ENCODE peak calls at places on chromosomes 3 and 15, in eight cellular contexts. N, Z, R, E, U, X, H and G are unnamed samples.

GRCh38 chr3:63910873-63911272 is 1.3 kb downstream of the SCAANT1 start:
- DNase-seq in N (no peak), Z (no peak), R (peak; percentile 12), E (no peak), U (no peak), X (no peak), H (no peak), G (no peak)

GRCh38 chr3:124298951-124299350 is 307.0 kb upstream of the ROPN1 start:
- DNase-seq in N (no peak), Z (no peak), R (no peak), E (no peak), U (no peak), X (no peak), H (no peak), G (peak; percentile 21)

GRCh38 chr3:73954506-73954905 is 329.8 kb upstream of the PDZRN3 start:
- DNase-seq in N (no peak), Z (no peak), R (no peak), E (no peak), U (no peak), X (no peak), H (no peak), G (no peak)

GRCh38 chr3:51280171-51280570 is 104.9 kb upstream of the MANF start:
- DNase-seq in N (no peak), Z (no peak), R (no peak), E (no peak), U (no peak), X (no peak), H (no peak), G (no peak)

GRCh38 chr15:52678468-52679231 is 538 bp downstream of the ATOSA start:
- DNase-seq in N (peak; percentile 70), Z (peak; percentile 40), R (peak; percentile 57), E (peak; percentile 87), U (peak; percentile 29), X (peak; percentile 92), H (peak; percentile 85), G (peak; percentile 67)

GRCh38 chr3:42667523-42668402 is 14.3 kb downstream of the ZBTB47 start:
- DNase-seq in N (peak; percentile 32), Z (no peak), R (no peak), E (peak; percentile 64), U (no peak), X (no peak), H (no peak), G (peak; percentile 45)

GRCh38 chr3:124859025-124859424 is 28.1 kb downstream of the ITGB5 start:
- DNase-seq in N (no peak), Z (peak; percentile 56), R (no peak), E (peak; percentile 63), U (no peak), X (no peak), H (no peak), G (no peak)

GRCh38 chr15:60391722-60392340 is 6.0 kb downstream of the ANXA2 start:
- DNase-seq in N (no peak), Z (no peak), R (no peak), E (no peak), U (no peak), X (no peak), H (no peak), G (no peak)

GRCh38 chr3:147924755-147925154 is 515.6 kb downstream of the ZIC1 start:
- DNase-seq in N (no peak), Z (no peak), R (no peak), E (no peak), U (no peak), X (no peak), H (no peak), G (no peak)

GRCh38 chr15:41840673-41841072 is 2.0 kb downstream of the PLA2G4B start:
- DNase-seq in N (no peak), Z (no peak), R (no peak), E (no peak), U (no peak), X (peak; percentile 45), H (no peak), G (no peak)

GRCh38 chr3:114504941-114505632 is 211.3 kb downstream of the TIGIT start:
- DNase-seq in N (no peak), Z (no peak), R (no peak), E (no peak), U (no peak), X (no peak), H (no peak), G (no peak)

GRCh38 chr3:58404396-58404795 is 29.2 kb downstream of the PDHB start:
- DNase-seq in N (no peak), Z (no peak), R (no peak), E (no peak), U (no peak), X (no peak), H (no peak), G (no peak)

GRCh38 chr3:126158016-126158911 is 22.1 kb downstream of the ALDH1L1 start:
- DNase-seq in N (no peak), Z (no peak), R (no peak), E (no peak), U (no peak), X (peak; percentile 27), H (no peak), G (no peak)

GRCh38 chr3:143157957-143158548 is 38.5 kb downstream of the CHST2 start:
- DNase-seq in N (no peak), Z (no peak), R (no peak), E (no peak), U (no peak), X (no peak), H (no peak), G (no peak)

GRCh38 chr3:38532529-38532928 is 36.4 kb downstream of the EXOG start:
- DNase-seq in N (no peak), Z (no peak), R (no peak), E (no peak), U (no peak), X (no peak), H (no peak), G (no peak)

GRCh38 chr3:143529018-143529478 is 319.2 kb downstream of the SLC9A9 start:
- DNase-seq in N (no peak), Z (no peak), R (no peak), E (no peak), U (no peak), X (no peak), H (no peak), G (no peak)

GRCh38 chr3:188421151-188421821 is 267.3 kb downstream of the LPP start:
- DNase-seq in N (no peak), Z (no peak), R (no peak), E (no peak), U (no peak), X (no peak), H (no peak), G (no peak)

GRCh38 chr3:29334652-29335189 is 53.9 kb downstream of the RBMS3 start:
- DNase-seq in N (no peak), Z (no peak), R (no peak), E (no peak), U (no peak), X (no peak), H (no peak), G (no peak)

GRCh38 chr3:124229407-124229806 is 237.5 kb upstream of the ROPN1 start:
- DNase-seq in N (no peak), Z (no peak), R (no peak), E (no peak), U (no peak), X (no peak), H (no peak), G (no peak)

GRCh38 chr3:44584646-44585501 is at the start of gene ZNF660:
- DNase-seq in N (peak; percentile 95), Z (no peak), R (peak; percentile 57), E (peak; percentile 84), U (no peak), X (peak; percentile 88), H (peak; percentile 80), G (peak; percentile 79)

GRCh38 chr15:71237456-71238188 is 122.4 kb downstream of the THSD4 start:
- DNase-seq in N (no peak), Z (peak; percentile 97), R (peak; percentile 21), E (no peak), U (no peak), X (no peak), H (no peak), G (peak; percentile 39)

GRCh38 chr3:123952844-123953520 is 8.0 kb downstream of the CCDC14 start:
- DNase-seq in N (no peak), Z (no peak), R (no peak), E (no peak), U (no peak), X (no peak), H (no peak), G (no peak)

GRCh38 chr3:13575459-13576061 is 26.6 kb downstream of the FBLN2 start:
- DNase-seq in N (peak; percentile 92), Z (no peak), R (no peak), E (no peak), U (no peak), X (peak; percentile 43), H (no peak), G (no peak)

GRCh38 chr15:101122806-101123205 is 129.0 kb downstream of the CHSY1 start:
- DNase-seq in N (no peak), Z (no peak), R (no peak), E (no peak), U (no peak), X (no peak), H (no peak), G (no peak)

GRCh38 chr15:24955549-24955929 is 752 bp downstream of the SNRPN start:
- DNase-seq in N (peak; percentile 32), Z (peak; percentile 3), R (no peak), E (peak; percentile 65), U (no peak), X (peak; percentile 86), H (no peak), G (peak; percentile 36)

GRCh38 chr3:100106531-100107155 is 7.7 kb downstream of the FILIP1L start:
- DNase-seq in N (no peak), Z (no peak), R (no peak), E (no peak), U (no peak), X (no peak), H (no peak), G (no peak)
- H3K4me1 ChIP-seq in N (peaks cover 27% of the 10 kb centered on the region), Z (peaks cover 27% of the 10 kb centered on the region), R (peaks cover 59% of the 10 kb centered on the region), E (peaks cover 39% of the 10 kb centered on the region), U (peaks cover 11% of the 10 kb centered on the region), X (peaks cover 13% of the 10 kb centered on the region), H (peaks cover 49% of the 10 kb centered on the region), G (peaks cover 19% of the 10 kb centered on the region)

GRCh38 chr3:159499031-159499793 is 489.4 kb upstream of the IL12A start:
- DNase-seq in N (no peak), Z (no peak), R (no peak), E (no peak), U (no peak), X (no peak), H (no peak), G (no peak)
- TF ChIP-seq EP300 in N (no peak), Z (no peak), R (no peak), E (no peak), U (no peak), X (no peak), H (no peak), G (no peak)

GRCh38 chr3:191435981-191436380 is 25.0 kb upstream of the PYDC2 start:
- DNase-seq in N (no peak), Z (no peak), R (no peak), E (no peak), U (no peak), X (no peak), H (no peak), G (no peak)
- H3K4me1 ChIP-seq in N (no peaks in the 10 kb centered on the region), Z (no peaks in the 10 kb centered on the region), R (peaks cover 10% of the 10 kb centered on the region), E (no peaks in the 10 kb centered on the region), U (no peaks in the 10 kb centered on the region), X (no peaks in the 10 kb centered on the region), H (no peaks in the 10 kb centered on the region), G (no peaks in the 10 kb centered on the region)

DNA sequence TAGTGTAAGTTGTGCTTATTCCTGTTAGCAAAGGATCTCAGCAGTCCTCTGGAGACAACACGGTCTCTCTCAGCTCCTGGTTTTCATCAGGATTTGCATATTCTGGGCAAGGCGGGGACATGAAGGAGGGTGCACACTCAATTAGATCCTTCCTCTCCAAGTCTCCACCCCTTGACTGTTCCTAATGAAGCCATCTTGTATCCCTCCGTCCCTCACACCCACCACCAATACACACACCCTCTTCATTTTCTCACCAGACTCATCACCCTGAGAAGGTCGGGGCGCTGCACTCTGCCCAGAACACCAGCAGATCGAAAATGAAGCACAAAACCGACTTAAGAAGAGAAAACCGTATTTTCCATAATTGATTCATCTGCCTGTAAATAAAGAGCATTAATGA is 63.7 kb downstream of the MRPL46 start:
- DNase-seq in N (no peak), Z (no peak), R (no peak), E (no peak), U (no peak), X (no peak), H (no peak), G (no peak)
- TF ChIP-seq EP300 in N (no peak), Z (no peak), R (no peak), E (no peak), U (no peak), X (no peak), H (no peak), G (no peak)